ENCODE peak calls at places on chromosomes 7 and 10, in eight cellular contexts. F is substantia nigra, H is fibroblast of mammary gland, P is left colon, N is H9, S is cerebellar cortex, G is RCC 7860, Z is brain microvascular endothelial cell. T is an unnamed sample.

GRCh38 chr10:120729508-120729907 is 121.7 kb upstream of the WDR11 start:
- DNase-seq in N (no peak), G (no peak), F (no peak), P (no peak), H (no peak), Z (no peak), S (no peak), T (no peak)

GRCh38 chr10:47340613-47341170 is 7.5 kb upstream of the RBP3 start:
- DNase-seq in G (peak), S (peak), N (peak), P (peak), Z (peak), F (no peak), H (peak), T (no peak)

GRCh38 chr7:95798401-95798930 is 26.1 kb downstream of the DYNC1I1 start:
- DNase-seq in P (no peak), Z (peak), H (peak), F (no peak), G (no peak), S (no peak), N (no peak), T (no peak)

GRCh38 chr7:122790558-122790957 is 87.8 kb upstream of the RNF148 start:
- DNase-seq in G (no peak), S (no peak), H (no peak), P (no peak), Z (no peak), N (no peak), F (no peak), T (no peak)

GRCh38 chr10:43134126-43134905 is 3.9 kb upstream of the CSGALNACT2 start:
- DNase-seq in Z (no peak), S (no peak), H (peak), F (no peak), P (no peak), G (no peak), N (no peak), T (no peak)

GRCh38 chr10:24255907-24256306 is 47.0 kb downstream of the KIAA1217 start:
- DNase-seq in H (no peak), F (no peak), Z (no peak), S (no peak), N (no peak), G (no peak), P (no peak), T (no peak)

GRCh38 chr7:19368540-19368939 is 223.3 kb upstream of the FERD3L start:
- DNase-seq in P (no peak), G (no peak), F (no peak), H (peak), Z (no peak), S (no peak), N (no peak), T (no peak)

GRCh38 chr7:46859963-46860475 is 721.9 kb downstream of the TNS3 start:
- DNase-seq in F (no peak), P (no peak), S (no peak), N (no peak), Z (no peak), H (peak), G (peak), T (no peak)

GRCh38 chr10:131869344-131869743 is 31.5 kb upstream of the PPP2R2D start:
- DNase-seq in P (no peak), N (no peak), H (peak), S (no peak), F (no peak), G (no peak), Z (no peak), T (no peak)

GRCh38 chr10:62025901-62026879 is 124.7 kb downstream of the ARID5B start:
- DNase-seq in S (no peak), Z (no peak), P (no peak), N (no peak), H (peak), F (no peak), G (no peak), T (no peak)

GRCh38 chr7:35536396-35536826 is 158.5 kb downstream of the HERPUD2 start:
- DNase-seq in P (no peak), N (no peak), F (no peak), H (no peak), S (no peak), Z (no peak), G (no peak), T (no peak)

GRCh38 chr7:129530881-129531391 is 28.6 kb downstream of the SMKR1 start:
- DNase-seq in G (peak), H (peak), P (no peak), N (no peak), S (no peak), F (no peak), Z (peak), T (peak)

GRCh38 chr10:120423350-120424197 is 33.5 kb upstream of the PLPP4 start:
- DNase-seq in G (peak), H (peak), S (peak), Z (peak), N (peak), F (no peak), P (peak), T (no peak)

GRCh38 chr10:51405580-51406367 is 293.6 kb downstream of the CSTF2T start:
- DNase-seq in S (no peak), F (no peak), Z (no peak), H (no peak), P (no peak), G (no peak), N (peak), T (no peak)

GRCh38 chr7:149599636-149600206 is 102.1 kb upstream of the ZNF746 start:
- DNase-seq in G (no peak), N (no peak), P (no peak), Z (no peak), F (no peak), S (no peak), H (no peak), T (peak)

GRCh38 chr7:123191132-123191531 is 8.6 kb downstream of the SLC13A1 start:
- DNase-seq in N (no peak), F (no peak), H (no peak), G (peak), S (no peak), P (no peak), Z (peak), T (no peak)

GRCh38 chr10:71638087-71638576 is 81.4 kb downstream of the C10orf105 start:
- DNase-seq in Z (no peak), S (no peak), F (no peak), P (peak), H (no peak), G (no peak), N (peak), T (no peak)

GRCh38 chr7:38178695-38179344 is 775 bp downstream of the STARD3NL start:
- DNase-seq in P (no peak), S (peak), Z (no peak), N (no peak), F (no peak), H (peak), G (peak), T (no peak)

GRCh38 chr10:110067960-110068770 is 60.4 kb downstream of the ADD3 start:
- DNase-seq in N (no peak), F (no peak), G (no peak), P (peak), H (no peak), S (no peak), Z (no peak), T (peak)

GRCh38 chr7:141976524-141977245 is 3.1 kb upstream of the TAS2R38 start:
- DNase-seq in F (no peak), N (no peak), P (no peak), G (no peak), H (no peak), Z (no peak), S (no peak), T (no peak)

GRCh38 chr10:126387041-126387908 is 1.0 kb downstream of the ADAM12 start:
- DNase-seq in N (peak), S (no peak), H (peak), Z (peak), G (peak), F (no peak), P (peak), T (no peak)

GRCh38 chr10:86536294-86536861 is 14.8 kb upstream of the WAPL start:
- DNase-seq in H (no peak), G (no peak), F (no peak), N (peak), S (no peak), P (peak), Z (no peak), T (no peak)

GRCh38 chr10:6337382-6337781 is 134.7 kb downstream of the PFKFB3 start:
- DNase-seq in H (no peak), F (no peak), Z (peak), S (no peak), G (no peak), N (no peak), P (no peak), T (no peak)

GRCh38 chr10:76306859-76307258 is 875.4 kb downstream of the LRMDA start:
- DNase-seq in S (no peak), G (no peak), H (peak), N (no peak), F (no peak), Z (peak), P (no peak), T (no peak)

GRCh38 chr7:140506788-140507464 is 27.6 kb upstream of the MKRN1 start:
- DNase-seq in S (peak), H (peak), F (no peak), N (peak), Z (peak), P (no peak), G (no peak), T (no peak)

GRCh38 chr10:110323503-110323902 is 18.8 kb upstream of the SMNDC1 start:
- DNase-seq in Z (peak), G (peak), S (no peak), F (no peak), H (peak), N (no peak), P (no peak), T (no peak)

GRCh38 chr7:19713676-19714075 is 4.8 kb upstream of the POLR1F start:
- DNase-seq in H (peak), P (peak), G (peak), F (no peak), Z (peak), N (no peak), S (peak), T (peak)

GRCh38 chr10:100788027-100788900 is 42.9 kb downstream of the PAX2 start:
- DNase-seq in S (no peak), N (peak), F (no peak), Z (no peak), P (no peak), H (no peak), G (no peak), T (no peak)

GRCh38 chr7:2819954-2820397 is 24.1 kb downstream of the GNA12 start:
- DNase-seq in F (no peak), G (no peak), H (no peak), P (no peak), N (no peak), S (no peak), Z (no peak), T (no peak)

GRCh38 chr7:92205987-92206386 is 27.0 kb upstream of the LRRD1 start:
- DNase-seq in P (no peak), H (no peak), S (no peak), N (peak), F (no peak), Z (no peak), G (no peak), T (no peak)

GRCh38 chr10:86956841-86957448 is 470 bp downstream of the MMRN2 start:
- DNase-seq in N (peak), H (no peak), G (no peak), S (no peak), F (no peak), P (peak), Z (no peak), T (no peak)

GRCh38 chr10:19117419-19117818 is 68.8 kb downstream of the MALRD1 start:
- DNase-seq in S (no peak), N (no peak), G (no peak), P (no peak), F (no peak), Z (no peak), H (no peak), T (no peak)

GRCh38 chr7:138338361-138338760 is 121.7 kb upstream of the TRIM24 start:
- DNase-seq in S (peak), P (no peak), F (no peak), N (no peak), H (no peak), G (no peak), Z (peak), T (no peak)

GRCh38 chr10:23314835-23315239 is 29.8 kb downstream of the C10orf67 start:
- DNase-seq in F (no peak), G (peak), N (no peak), P (peak), S (peak), Z (peak), H (peak), T (peak)

GRCh38 chr10:70956029-70956759 is 67.8 kb upstream of the PCBD1 start:
- DNase-seq in Z (no peak), P (no peak), N (peak), S (peak), G (no peak), H (no peak), F (no peak), T (no peak)